ENCODE peak calls at places on chromosomes 16 and 17, in four cellular contexts. M is A549, P is HepG2, E is GM12878. G is an unnamed sample.

GRCh38 chr16:12087901-12088364 is 111.4 kb downstream of the SNX29 start:
- DNase-seq in M (no peak), P (no peak), E (no peak), G (no peak)

GRCh38 chr17:269616-270514 is 82.7 kb downstream of the RPH3AL start:
- DNase-seq in M (no peak), P (no peak), E (no peak), G (no peak)

GRCh38 chr17:17118399-17118798 is 76.1 kb downstream of the MPRIP start:
- DNase-seq in M (no peak), P (peak), E (no peak), G (no peak)

GRCh38 chr17:70423562-70423961 is 254.2 kb downstream of the KCNJ2 start:
- DNase-seq in M (no peak), P (no peak), E (no peak), G (no peak)

GRCh38 chr16:84948855-84949610 is 62.3 kb downstream of the ZDHHC7 start:
- DNase-seq in M (no peak), P (no peak), E (no peak), G (no peak)

GRCh38 chr16:57592591-57593003 is 35.8 kb upstream of the ADGRG1 start:
- DNase-seq in M (no peak), P (no peak), E (no peak), G (no peak)

GRCh38 chr16:89506791-89507191 is 1.4 kb upstream of the SPG7 start:
- DNase-seq in M (no peak), P (no peak), E (no peak), G (no peak)

GRCh38 chr16:23663918-23664317 is 14.8 kb upstream of the PLK1 start:
- DNase-seq in M (no peak), P (no peak), E (no peak), G (no peak)

GRCh38 chr16:27256861-27257260 is 11.7 kb downstream of the NSMCE1 start:
- DNase-seq in M (no peak), P (no peak), E (no peak), G (no peak)

GRCh38 chr16:50251375-50252081 is 14.8 kb upstream of the ADCY7 start:
- DNase-seq in M (no peak), P (no peak), E (no peak), G (no peak)

GRCh38 chr17:40456396-40456951 is 13.2 kb downstream of the IGFBP4 start:
- DNase-seq in M (peak), P (no peak), E (no peak), G (no peak)

GRCh38 chr16:79698341-79698753 is 97.8 kb upstream of the MAF start:
- DNase-seq in M (no peak), P (no peak), E (no peak), G (no peak)

GRCh38 chr17:30449480-30449879 is 27.7 kb upstream of the GOSR1 start:
- DNase-seq in M (no peak), P (no peak), E (no peak), G (no peak)

GRCh38 chr17:78355045-78355641 is 4.7 kb downstream of the SOCS3 start:
- DNase-seq in M (no peak), P (peak), E (no peak), G (peak)

GRCh38 chr16:46800494-46800893 is 30.5 kb downstream of the C16orf87 start:
- DNase-seq in M (no peak), P (no peak), E (no peak), G (no peak)

GRCh38 chr17:2062571-2063183 is 7.8 kb downstream of the HIC1 start:
- DNase-seq in M (no peak), P (no peak), E (no peak), G (peak)

GRCh38 chr17:2064980-2065785 is 10.3 kb downstream of the HIC1 start:
- DNase-seq in M (peak), P (no peak), E (no peak), G (peak)

GRCh38 chr17:2064511-2064910 is 9.6 kb downstream of the HIC1 start:
- DNase-seq in M (no peak), P (no peak), E (no peak), G (no peak)

GRCh38 chr17:2064147-2064489 is 9.2 kb downstream of the HIC1 start:
- DNase-seq in M (no peak), P (no peak), E (no peak), G (no peak)

GRCh38 chr17:2063306-2064146 is 8.6 kb downstream of the HIC1 start:
- DNase-seq in M (no peak), P (no peak), E (no peak), G (no peak)
- TF ChIP-seq CEBPB in M (no peak), P (no peak), E (no peak), G (no peak)

DNA sequence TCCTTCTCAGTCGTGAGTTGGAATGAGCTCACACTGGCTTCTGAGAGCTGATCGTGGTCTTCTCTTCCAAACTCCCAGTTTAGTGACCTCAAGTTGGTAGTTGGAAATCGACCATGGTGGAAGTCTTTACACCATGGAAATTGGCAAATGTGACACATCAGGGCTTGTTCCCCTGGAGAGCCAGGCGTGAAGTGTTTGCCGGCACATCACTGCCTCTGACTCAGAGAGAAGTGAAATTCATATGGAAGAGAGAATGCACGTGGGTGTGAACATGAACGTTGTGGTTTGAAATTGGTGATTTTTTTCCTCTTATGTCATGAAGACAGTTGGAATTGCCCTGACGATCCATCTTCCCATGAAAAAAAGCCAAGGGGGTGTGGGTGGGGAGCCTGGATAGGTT is 47.4 kb downstream of the AXIN2 start:
- DNase-seq in M (no peak), P (no peak), E (no peak), G (no peak)
- TF ChIP-seq MYC in M (no peak), P (no peak), E (no peak), G (no peak)

GRCh38 chr17:29155235-29155965 is 24.8 kb downstream of the MYO18A start:
- DNase-seq in M (peak), P (peak), E (no peak), G (peak)
- TF ChIP-seq CEBPB in M (no peak), P (no peak), E (no peak), G (no peak)

GRCh38 chr17:57107498-57108101 is 22.6 kb downstream of the AKAP1 start:
- DNase-seq in M (peak), P (peak), E (no peak), G (peak)
- TF ChIP-seq MYC in M (no peak), P (no peak), E (no peak), G (no peak)